ENCODE peak calls at places on chromosomes 5 and 9, in nine cellular contexts. One of them, this sample, is unnamed.
A peak's percentile ranks its signal among the peaks of the same experiment; 100 is the strongest.

GRCh38 chr9:127930298-127931091 is at the start of gene PIP5KL1:
- DNase-seq in AG08396: peak; percentile 98
- DNase-seq in activated CD8-positive, alpha-beta memory T cell treated with anti-CD3 and anti-CD28 coated beads for 48 hours: no peak
- DNase-seq in cardiac muscle cell: peak; percentile 88
- DNase-seq in activated T-cell treated with anti-CD3 and anti-CD28 coated beads for 48 hours: peak; percentile 72
- DNase-seq in activated T-helper 1 cell treated with anti-CD3 and anti-CD28 coated beads, Interleukin-12 subunit alpha, Interleukin-12 subunit beta, Interleukin-2, Interleukin-4 antibody, amounts not matched to agents 30 ng/mL and 10 ng/mL and 1 ng/mL, durations not matched to agents 14 hours and 24 hours and 36 hours: peak; percentile 74
- DNase-seq in heart left ventricle: peak; percentile 85
- DNase-seq in NCI-H2081: peak; percentile 66
- DNase-seq in glutamatergic neuron: peak; percentile 94
- DNase-seq in this sample: peak; percentile 65

GRCh38 chr5:129431406-129431805 is 28.7 kb upstream of the ADAMTS19 start:
- DNase-seq in AG08396: no peak
- DNase-seq in activated CD8-positive, alpha-beta memory T cell treated with anti-CD3 and anti-CD28 coated beads for 48 hours: no peak
- DNase-seq in cardiac muscle cell: no peak
- DNase-seq in activated T-cell treated with anti-CD3 and anti-CD28 coated beads for 48 hours: no peak
- DNase-seq in activated T-helper 1 cell treated with anti-CD3 and anti-CD28 coated beads, Interleukin-12 subunit alpha, Interleukin-12 subunit beta, Interleukin-2, Interleukin-4 antibody, amounts not matched to agents 30 ng/mL and 10 ng/mL and 1 ng/mL, durations not matched to agents 14 hours and 24 hours and 36 hours: no peak
- DNase-seq in heart left ventricle: no peak
- DNase-seq in NCI-H2081: no peak
- DNase-seq in glutamatergic neuron: no peak
- DNase-seq in this sample: no peak

GRCh38 chr9:83569326-83569725 is 31.1 kb upstream of the FRMD3 start:
- DNase-seq in AG08396: no peak
- DNase-seq in activated CD8-positive, alpha-beta memory T cell treated with anti-CD3 and anti-CD28 coated beads for 48 hours: no peak
- DNase-seq in cardiac muscle cell: no peak
- DNase-seq in activated T-cell treated with anti-CD3 and anti-CD28 coated beads for 48 hours: no peak
- DNase-seq in activated T-helper 1 cell treated with anti-CD3 and anti-CD28 coated beads, Interleukin-12 subunit alpha, Interleukin-12 subunit beta, Interleukin-2, Interleukin-4 antibody, amounts not matched to agents 30 ng/mL and 10 ng/mL and 1 ng/mL, durations not matched to agents 14 hours and 24 hours and 36 hours: no peak
- DNase-seq in heart left ventricle: no peak
- DNase-seq in NCI-H2081: no peak
- DNase-seq in glutamatergic neuron: no peak
- DNase-seq in this sample: no peak

GRCh38 chr5:134136221-134136631 is 21.7 kb downstream of the TCF7 start:
- DNase-seq in AG08396: no peak
- DNase-seq in activated CD8-positive, alpha-beta memory T cell treated with anti-CD3 and anti-CD28 coated beads for 48 hours: no peak
- DNase-seq in cardiac muscle cell: no peak
- DNase-seq in activated T-cell treated with anti-CD3 and anti-CD28 coated beads for 48 hours: no peak
- DNase-seq in activated T-helper 1 cell treated with anti-CD3 and anti-CD28 coated beads, Interleukin-12 subunit alpha, Interleukin-12 subunit beta, Interleukin-2, Interleukin-4 antibody, amounts not matched to agents 30 ng/mL and 10 ng/mL and 1 ng/mL, durations not matched to agents 14 hours and 24 hours and 36 hours: no peak
- DNase-seq in heart left ventricle: no peak
- DNase-seq in NCI-H2081: no peak
- DNase-seq in glutamatergic neuron: peak; percentile 1
- DNase-seq in this sample: no peak

GRCh38 chr5:73189816-73190451 is 16.9 kb downstream of the TMEM174 start:
- DNase-seq in AG08396: peak; percentile 55
- DNase-seq in activated CD8-positive, alpha-beta memory T cell treated with anti-CD3 and anti-CD28 coated beads for 48 hours: no peak
- DNase-seq in cardiac muscle cell: peak; percentile 48
- DNase-seq in activated T-cell treated with anti-CD3 and anti-CD28 coated beads for 48 hours: no peak
- DNase-seq in activated T-helper 1 cell treated with anti-CD3 and anti-CD28 coated beads, Interleukin-12 subunit alpha, Interleukin-12 subunit beta, Interleukin-2, Interleukin-4 antibody, amounts not matched to agents 30 ng/mL and 10 ng/mL and 1 ng/mL, durations not matched to agents 14 hours and 24 hours and 36 hours: no peak
- DNase-seq in heart left ventricle: no peak
- DNase-seq in NCI-H2081: no peak
- DNase-seq in glutamatergic neuron: peak; percentile 76
- DNase-seq in this sample: no peak

GRCh38 chr5:124524552-124525232 is 221.7 kb downstream of the ZNF608 start:
- DNase-seq in AG08396: no peak
- DNase-seq in activated CD8-positive, alpha-beta memory T cell treated with anti-CD3 and anti-CD28 coated beads for 48 hours: no peak
- DNase-seq in cardiac muscle cell: no peak
- DNase-seq in activated T-cell treated with anti-CD3 and anti-CD28 coated beads for 48 hours: no peak
- DNase-seq in activated T-helper 1 cell treated with anti-CD3 and anti-CD28 coated beads, Interleukin-12 subunit alpha, Interleukin-12 subunit beta, Interleukin-2, Interleukin-4 antibody, amounts not matched to agents 30 ng/mL and 10 ng/mL and 1 ng/mL, durations not matched to agents 14 hours and 24 hours and 36 hours: no peak
- DNase-seq in heart left ventricle: no peak
- DNase-seq in NCI-H2081: no peak
- DNase-seq in glutamatergic neuron: no peak
- DNase-seq in this sample: no peak

GRCh38 chr9:129138144-129138462 is 26.9 kb downstream of the PTPA start:
- DNase-seq in AG08396: no peak
- DNase-seq in activated CD8-positive, alpha-beta memory T cell treated with anti-CD3 and anti-CD28 coated beads for 48 hours: no peak
- DNase-seq in cardiac muscle cell: no peak
- DNase-seq in activated T-cell treated with anti-CD3 and anti-CD28 coated beads for 48 hours: no peak
- DNase-seq in activated T-helper 1 cell treated with anti-CD3 and anti-CD28 coated beads, Interleukin-12 subunit alpha, Interleukin-12 subunit beta, Interleukin-2, Interleukin-4 antibody, amounts not matched to agents 30 ng/mL and 10 ng/mL and 1 ng/mL, durations not matched to agents 14 hours and 24 hours and 36 hours: no peak
- DNase-seq in heart left ventricle: no peak
- DNase-seq in NCI-H2081: no peak
- DNase-seq in glutamatergic neuron: no peak
- DNase-seq in this sample: no peak

GRCh38 chr5:116507051-116507537 is 67.5 kb downstream of the SEMA6A start:
- DNase-seq in AG08396: no peak
- DNase-seq in activated CD8-positive, alpha-beta memory T cell treated with anti-CD3 and anti-CD28 coated beads for 48 hours: no peak
- DNase-seq in cardiac muscle cell: peak; percentile 51
- DNase-seq in activated T-cell treated with anti-CD3 and anti-CD28 coated beads for 48 hours: no peak
- DNase-seq in activated T-helper 1 cell treated with anti-CD3 and anti-CD28 coated beads, Interleukin-12 subunit alpha, Interleukin-12 subunit beta, Interleukin-2, Interleukin-4 antibody, amounts not matched to agents 30 ng/mL and 10 ng/mL and 1 ng/mL, durations not matched to agents 14 hours and 24 hours and 36 hours: no peak
- DNase-seq in heart left ventricle: no peak
- DNase-seq in NCI-H2081: no peak
- DNase-seq in glutamatergic neuron: no peak
- DNase-seq in this sample: no peak

GRCh38 chr9:6076856-6077255 is 61.4 kb upstream of the RANBP6 start:
- DNase-seq in AG08396: no peak
- DNase-seq in activated CD8-positive, alpha-beta memory T cell treated with anti-CD3 and anti-CD28 coated beads for 48 hours: no peak
- DNase-seq in cardiac muscle cell: peak; percentile 73
- DNase-seq in activated T-cell treated with anti-CD3 and anti-CD28 coated beads for 48 hours: no peak
- DNase-seq in activated T-helper 1 cell treated with anti-CD3 and anti-CD28 coated beads, Interleukin-12 subunit alpha, Interleukin-12 subunit beta, Interleukin-2, Interleukin-4 antibody, amounts not matched to agents 30 ng/mL and 10 ng/mL and 1 ng/mL, durations not matched to agents 14 hours and 24 hours and 36 hours: no peak
- DNase-seq in heart left ventricle: no peak
- DNase-seq in NCI-H2081: no peak
- DNase-seq in glutamatergic neuron: no peak
- DNase-seq in this sample: no peak

GRCh38 chr9:126126012-126126411 is 200.6 kb upstream of the MVB12B start:
- DNase-seq in AG08396: no peak
- DNase-seq in activated CD8-positive, alpha-beta memory T cell treated with anti-CD3 and anti-CD28 coated beads for 48 hours: no peak
- DNase-seq in cardiac muscle cell: no peak
- DNase-seq in activated T-cell treated with anti-CD3 and anti-CD28 coated beads for 48 hours: no peak
- DNase-seq in activated T-helper 1 cell treated with anti-CD3 and anti-CD28 coated beads, Interleukin-12 subunit alpha, Interleukin-12 subunit beta, Interleukin-2, Interleukin-4 antibody, amounts not matched to agents 30 ng/mL and 10 ng/mL and 1 ng/mL, durations not matched to agents 14 hours and 24 hours and 36 hours: no peak
- DNase-seq in heart left ventricle: no peak
- DNase-seq in NCI-H2081: no peak
- DNase-seq in glutamatergic neuron: peak; percentile 58
- DNase-seq in this sample: no peak

GRCh38 chr5:76958976-76959767 is 6.3 kb downstream of the CRHBP start:
- DNase-seq in AG08396: no peak
- DNase-seq in activated CD8-positive, alpha-beta memory T cell treated with anti-CD3 and anti-CD28 coated beads for 48 hours: no peak
- DNase-seq in cardiac muscle cell: peak; percentile 71
- DNase-seq in activated T-cell treated with anti-CD3 and anti-CD28 coated beads for 48 hours: no peak
- DNase-seq in activated T-helper 1 cell treated with anti-CD3 and anti-CD28 coated beads, Interleukin-12 subunit alpha, Interleukin-12 subunit beta, Interleukin-2, Interleukin-4 antibody, amounts not matched to agents 30 ng/mL and 10 ng/mL and 1 ng/mL, durations not matched to agents 14 hours and 24 hours and 36 hours: no peak
- DNase-seq in heart left ventricle: no peak
- DNase-seq in NCI-H2081: no peak
- DNase-seq in glutamatergic neuron: no peak
- DNase-seq in this sample: no peak

GRCh38 chr9:91195372-91196012 is 166.2 kb downstream of the AUH start:
- DNase-seq in AG08396: no peak
- DNase-seq in activated CD8-positive, alpha-beta memory T cell treated with anti-CD3 and anti-CD28 coated beads for 48 hours: no peak
- DNase-seq in cardiac muscle cell: no peak
- DNase-seq in activated T-cell treated with anti-CD3 and anti-CD28 coated beads for 48 hours: no peak
- DNase-seq in activated T-helper 1 cell treated with anti-CD3 and anti-CD28 coated beads, Interleukin-12 subunit alpha, Interleukin-12 subunit beta, Interleukin-2, Interleukin-4 antibody, amounts not matched to agents 30 ng/mL and 10 ng/mL and 1 ng/mL, durations not matched to agents 14 hours and 24 hours and 36 hours: no peak
- DNase-seq in heart left ventricle: no peak
- DNase-seq in NCI-H2081: no peak
- DNase-seq in glutamatergic neuron: no peak
- DNase-seq in this sample: no peak

GRCh38 chr5:173454381-173454763 is 126.2 kb upstream of the STC2 start:
- DNase-seq in AG08396: peak; percentile 52
- DNase-seq in activated CD8-positive, alpha-beta memory T cell treated with anti-CD3 and anti-CD28 coated beads for 48 hours: no peak
- DNase-seq in cardiac muscle cell: peak; percentile 19
- DNase-seq in activated T-cell treated with anti-CD3 and anti-CD28 coated beads for 48 hours: no peak
- DNase-seq in activated T-helper 1 cell treated with anti-CD3 and anti-CD28 coated beads, Interleukin-12 subunit alpha, Interleukin-12 subunit beta, Interleukin-2, Interleukin-4 antibody, amounts not matched to agents 30 ng/mL and 10 ng/mL and 1 ng/mL, durations not matched to agents 14 hours and 24 hours and 36 hours: no peak
- DNase-seq in heart left ventricle: no peak
- DNase-seq in NCI-H2081: no peak
- DNase-seq in glutamatergic neuron: no peak
- DNase-seq in this sample: no peak

GRCh38 chr5:100313657-100314056 is 221.5 kb upstream of the FAM174A start:
- DNase-seq in AG08396: no peak
- DNase-seq in activated CD8-positive, alpha-beta memory T cell treated with anti-CD3 and anti-CD28 coated beads for 48 hours: no peak
- DNase-seq in cardiac muscle cell: no peak
- DNase-seq in activated T-cell treated with anti-CD3 and anti-CD28 coated beads for 48 hours: no peak
- DNase-seq in activated T-helper 1 cell treated with anti-CD3 and anti-CD28 coated beads, Interleukin-12 subunit alpha, Interleukin-12 subunit beta, Interleukin-2, Interleukin-4 antibody, amounts not matched to agents 30 ng/mL and 10 ng/mL and 1 ng/mL, durations not matched to agents 14 hours and 24 hours and 36 hours: no peak
- DNase-seq in heart left ventricle: no peak
- DNase-seq in NCI-H2081: no peak
- DNase-seq in glutamatergic neuron: no peak
- DNase-seq in this sample: no peak

GRCh38 chr9:88927510-88927909 is 63.8 kb upstream of the S1PR3 start:
- DNase-seq in AG08396: no peak
- DNase-seq in activated CD8-positive, alpha-beta memory T cell treated with anti-CD3 and anti-CD28 coated beads for 48 hours: no peak
- DNase-seq in cardiac muscle cell: no peak
- DNase-seq in activated T-cell treated with anti-CD3 and anti-CD28 coated beads for 48 hours: no peak
- DNase-seq in activated T-helper 1 cell treated with anti-CD3 and anti-CD28 coated beads, Interleukin-12 subunit alpha, Interleukin-12 subunit beta, Interleukin-2, Interleukin-4 antibody, amounts not matched to agents 30 ng/mL and 10 ng/mL and 1 ng/mL, durations not matched to agents 14 hours and 24 hours and 36 hours: no peak
- DNase-seq in heart left ventricle: no peak
- DNase-seq in NCI-H2081: no peak
- DNase-seq in glutamatergic neuron: no peak
- DNase-seq in this sample: no peak

GRCh38 chr9:14893280-14893679 is 16.9 kb downstream of the FREM1 start:
- DNase-seq in AG08396: no peak
- DNase-seq in activated CD8-positive, alpha-beta memory T cell treated with anti-CD3 and anti-CD28 coated beads for 48 hours: no peak
- DNase-seq in cardiac muscle cell: no peak
- DNase-seq in activated T-cell treated with anti-CD3 and anti-CD28 coated beads for 48 hours: no peak
- DNase-seq in activated T-helper 1 cell treated with anti-CD3 and anti-CD28 coated beads, Interleukin-12 subunit alpha, Interleukin-12 subunit beta, Interleukin-2, Interleukin-4 antibody, amounts not matched to agents 30 ng/mL and 10 ng/mL and 1 ng/mL, durations not matched to agents 14 hours and 24 hours and 36 hours: no peak
- DNase-seq in heart left ventricle: no peak
- DNase-seq in NCI-H2081: no peak
- DNase-seq in glutamatergic neuron: no peak
- DNase-seq in this sample: no peak

GRCh38 chr5:16179936-16180788 is 571 bp upstream of the MARCHF11 start:
- DNase-seq in AG08396: no peak
- DNase-seq in activated CD8-positive, alpha-beta memory T cell treated with anti-CD3 and anti-CD28 coated beads for 48 hours: no peak
- DNase-seq in cardiac muscle cell: no peak
- DNase-seq in activated T-cell treated with anti-CD3 and anti-CD28 coated beads for 48 hours: no peak
- DNase-seq in activated T-helper 1 cell treated with anti-CD3 and anti-CD28 coated beads, Interleukin-12 subunit alpha, Interleukin-12 subunit beta, Interleukin-2, Interleukin-4 antibody, amounts not matched to agents 30 ng/mL and 10 ng/mL and 1 ng/mL, durations not matched to agents 14 hours and 24 hours and 36 hours: no peak
- DNase-seq in heart left ventricle: no peak
- DNase-seq in NCI-H2081: no peak
- DNase-seq in glutamatergic neuron: peak; percentile 39
- DNase-seq in this sample: no peak

GRCh38 chr5:115556276-115556675 is 11.7 kb upstream of the FEM1C start:
- DNase-seq in AG08396: no peak
- DNase-seq in activated CD8-positive, alpha-beta memory T cell treated with anti-CD3 and anti-CD28 coated beads for 48 hours: no peak
- DNase-seq in cardiac muscle cell: no peak
- DNase-seq in activated T-cell treated with anti-CD3 and anti-CD28 coated beads for 48 hours: no peak
- DNase-seq in activated T-helper 1 cell treated with anti-CD3 and anti-CD28 coated beads, Interleukin-12 subunit alpha, Interleukin-12 subunit beta, Interleukin-2, Interleukin-4 antibody, amounts not matched to agents 30 ng/mL and 10 ng/mL and 1 ng/mL, durations not matched to agents 14 hours and 24 hours and 36 hours: no peak
- DNase-seq in heart left ventricle: no peak
- DNase-seq in NCI-H2081: no peak
- DNase-seq in glutamatergic neuron: no peak
- DNase-seq in this sample: no peak

GRCh38 chr9:117224676-117225075 is 190.2 kb downstream of the ASTN2 start:
- DNase-seq in AG08396: no peak
- DNase-seq in activated CD8-positive, alpha-beta memory T cell treated with anti-CD3 and anti-CD28 coated beads for 48 hours: no peak
- DNase-seq in cardiac muscle cell: no peak
- DNase-seq in activated T-cell treated with anti-CD3 and anti-CD28 coated beads for 48 hours: no peak
- DNase-seq in activated T-helper 1 cell treated with anti-CD3 and anti-CD28 coated beads, Interleukin-12 subunit alpha, Interleukin-12 subunit beta, Interleukin-2, Interleukin-4 antibody, amounts not matched to agents 30 ng/mL and 10 ng/mL and 1 ng/mL, durations not matched to agents 14 hours and 24 hours and 36 hours: no peak
- DNase-seq in heart left ventricle: no peak
- DNase-seq in NCI-H2081: peak; percentile 25
- DNase-seq in glutamatergic neuron: no peak
- DNase-seq in this sample: peak; percentile 49

GRCh38 chr9:89080193-89080592 is 88.9 kb downstream of the S1PR3 start:
- DNase-seq in AG08396: peak; percentile 27
- DNase-seq in activated CD8-positive, alpha-beta memory T cell treated with anti-CD3 and anti-CD28 coated beads for 48 hours: no peak
- DNase-seq in cardiac muscle cell: peak; percentile 84
- DNase-seq in activated T-cell treated with anti-CD3 and anti-CD28 coated beads for 48 hours: no peak
- DNase-seq in activated T-helper 1 cell treated with anti-CD3 and anti-CD28 coated beads, Interleukin-12 subunit alpha, Interleukin-12 subunit beta, Interleukin-2, Interleukin-4 antibody, amounts not matched to agents 30 ng/mL and 10 ng/mL and 1 ng/mL, durations not matched to agents 14 hours and 24 hours and 36 hours: no peak
- DNase-seq in heart left ventricle: peak; percentile 19
- DNase-seq in NCI-H2081: no peak
- DNase-seq in glutamatergic neuron: no peak
- DNase-seq in this sample: no peak

GRCh38 chr5:137073192-137073591 is 425.9 kb downstream of the SPOCK1 start:
- DNase-seq in AG08396: no peak
- DNase-seq in activated CD8-positive, alpha-beta memory T cell treated with anti-CD3 and anti-CD28 coated beads for 48 hours: no peak
- DNase-seq in cardiac muscle cell: peak; percentile 34
- DNase-seq in activated T-cell treated with anti-CD3 and anti-CD28 coated beads for 48 hours: no peak
- DNase-seq in activated T-helper 1 cell treated with anti-CD3 and anti-CD28 coated beads, Interleukin-12 subunit alpha, Interleukin-12 subunit beta, Interleukin-2, Interleukin-4 antibody, amounts not matched to agents 30 ng/mL and 10 ng/mL and 1 ng/mL, durations not matched to agents 14 hours and 24 hours and 36 hours: no peak
- DNase-seq in heart left ventricle: no peak
- DNase-seq in NCI-H2081: no peak
- DNase-seq in glutamatergic neuron: no peak
- DNase-seq in this sample: no peak

GRCh38 chr5:76720988-76721569 is 5.2 kb downstream of the F2R start:
- DNase-seq in AG08396: no peak
- DNase-seq in activated CD8-positive, alpha-beta memory T cell treated with anti-CD3 and anti-CD28 coated beads for 48 hours: no peak
- DNase-seq in cardiac muscle cell: no peak
- DNase-seq in activated T-cell treated with anti-CD3 and anti-CD28 coated beads for 48 hours: no peak
- DNase-seq in activated T-helper 1 cell treated with anti-CD3 and anti-CD28 coated beads, Interleukin-12 subunit alpha, Interleukin-12 subunit beta, Interleukin-2, Interleukin-4 antibody, amounts not matched to agents 30 ng/mL and 10 ng/mL and 1 ng/mL, durations not matched to agents 14 hours and 24 hours and 36 hours: no peak
- DNase-seq in heart left ventricle: no peak
- DNase-seq in NCI-H2081: no peak
- DNase-seq in glutamatergic neuron: no peak
- DNase-seq in this sample: no peak

GRCh38 chr9:117073539-117074336 is 341.1 kb downstream of the ASTN2 start:
- DNase-seq in AG08396: no peak
- DNase-seq in activated CD8-positive, alpha-beta memory T cell treated with anti-CD3 and anti-CD28 coated beads for 48 hours: no peak
- DNase-seq in cardiac muscle cell: peak; percentile 50
- DNase-seq in activated T-cell treated with anti-CD3 and anti-CD28 coated beads for 48 hours: no peak
- DNase-seq in activated T-helper 1 cell treated with anti-CD3 and anti-CD28 coated beads, Interleukin-12 subunit alpha, Interleukin-12 subunit beta, Interleukin-2, Interleukin-4 antibody, amounts not matched to agents 30 ng/mL and 10 ng/mL and 1 ng/mL, durations not matched to agents 14 hours and 24 hours and 36 hours: no peak
- DNase-seq in heart left ventricle: no peak
- DNase-seq in NCI-H2081: peak; percentile 53
- DNase-seq in glutamatergic neuron: peak; percentile 77
- DNase-seq in this sample: no peak

GRCh38 chr5:95375591-95375990 is 15.6 kb upstream of the FAM81B start:
- DNase-seq in AG08396: peak; percentile 5
- DNase-seq in activated CD8-positive, alpha-beta memory T cell treated with anti-CD3 and anti-CD28 coated beads for 48 hours: no peak
- DNase-seq in cardiac muscle cell: no peak
- DNase-seq in activated T-cell treated with anti-CD3 and anti-CD28 coated beads for 48 hours: no peak
- DNase-seq in activated T-helper 1 cell treated with anti-CD3 and anti-CD28 coated beads, Interleukin-12 subunit alpha, Interleukin-12 subunit beta, Interleukin-2, Interleukin-4 antibody, amounts not matched to agents 30 ng/mL and 10 ng/mL and 1 ng/mL, durations not matched to agents 14 hours and 24 hours and 36 hours: no peak
- DNase-seq in heart left ventricle: no peak
- DNase-seq in NCI-H2081: no peak
- DNase-seq in glutamatergic neuron: no peak
- DNase-seq in this sample: no peak

GRCh38 chr9:123445116-123445515 is 89.1 kb downstream of the CRB2 start:
- DNase-seq in AG08396: no peak
- DNase-seq in activated CD8-positive, alpha-beta memory T cell treated with anti-CD3 and anti-CD28 coated beads for 48 hours: no peak
- DNase-seq in cardiac muscle cell: no peak
- DNase-seq in activated T-cell treated with anti-CD3 and anti-CD28 coated beads for 48 hours: no peak
- DNase-seq in activated T-helper 1 cell treated with anti-CD3 and anti-CD28 coated beads, Interleukin-12 subunit alpha, Interleukin-12 subunit beta, Interleukin-2, Interleukin-4 antibody, amounts not matched to agents 30 ng/mL and 10 ng/mL and 1 ng/mL, durations not matched to agents 14 hours and 24 hours and 36 hours: no peak
- DNase-seq in heart left ventricle: no peak
- DNase-seq in NCI-H2081: no peak
- DNase-seq in glutamatergic neuron: no peak
- DNase-seq in this sample: no peak

GRCh38 chr5:93890657-93891056 is 149.3 kb upstream of the POU5F2 start:
- DNase-seq in AG08396: no peak
- DNase-seq in activated CD8-positive, alpha-beta memory T cell treated with anti-CD3 and anti-CD28 coated beads for 48 hours: no peak
- DNase-seq in cardiac muscle cell: no peak
- DNase-seq in activated T-cell treated with anti-CD3 and anti-CD28 coated beads for 48 hours: no peak
- DNase-seq in activated T-helper 1 cell treated with anti-CD3 and anti-CD28 coated beads, Interleukin-12 subunit alpha, Interleukin-12 subunit beta, Interleukin-2, Interleukin-4 antibody, amounts not matched to agents 30 ng/mL and 10 ng/mL and 1 ng/mL, durations not matched to agents 14 hours and 24 hours and 36 hours: no peak
- DNase-seq in heart left ventricle: no peak
- DNase-seq in NCI-H2081: no peak
- DNase-seq in glutamatergic neuron: no peak
- DNase-seq in this sample: peak; percentile 82

GRCh38 chr9:109861918-109862317 is 81.9 kb downstream of the PALM2AKAP2 start:
- DNase-seq in AG08396: no peak
- DNase-seq in activated CD8-positive, alpha-beta memory T cell treated with anti-CD3 and anti-CD28 coated beads for 48 hours: no peak
- DNase-seq in cardiac muscle cell: peak; percentile 56
- DNase-seq in activated T-cell treated with anti-CD3 and anti-CD28 coated beads for 48 hours: no peak
- DNase-seq in activated T-helper 1 cell treated with anti-CD3 and anti-CD28 coated beads, Interleukin-12 subunit alpha, Interleukin-12 subunit beta, Interleukin-2, Interleukin-4 antibody, amounts not matched to agents 30 ng/mL and 10 ng/mL and 1 ng/mL, durations not matched to agents 14 hours and 24 hours and 36 hours: no peak
- DNase-seq in heart left ventricle: no peak
- DNase-seq in NCI-H2081: no peak
- DNase-seq in glutamatergic neuron: no peak
- DNase-seq in this sample: no peak

GRCh38 chr5:58481066-58481676 is 10.1 kb upstream of the GAPT start:
- DNase-seq in AG08396: no peak
- DNase-seq in activated CD8-positive, alpha-beta memory T cell treated with anti-CD3 and anti-CD28 coated beads for 48 hours: no peak
- DNase-seq in cardiac muscle cell: no peak
- DNase-seq in activated T-cell treated with anti-CD3 and anti-CD28 coated beads for 48 hours: no peak
- DNase-seq in activated T-helper 1 cell treated with anti-CD3 and anti-CD28 coated beads, Interleukin-12 subunit alpha, Interleukin-12 subunit beta, Interleukin-2, Interleukin-4 antibody, amounts not matched to agents 30 ng/mL and 10 ng/mL and 1 ng/mL, durations not matched to agents 14 hours and 24 hours and 36 hours: no peak
- DNase-seq in heart left ventricle: no peak
- DNase-seq in NCI-H2081: no peak
- DNase-seq in glutamatergic neuron: no peak
- DNase-seq in this sample: no peak

GRCh38 chr5:35048910-35049309 is 1.2 kb upstream of the AGXT2 start:
- DNase-seq in AG08396: no peak
- DNase-seq in activated CD8-positive, alpha-beta memory T cell treated with anti-CD3 and anti-CD28 coated beads for 48 hours: no peak
- DNase-seq in cardiac muscle cell: no peak
- DNase-seq in activated T-cell treated with anti-CD3 and anti-CD28 coated beads for 48 hours: no peak
- DNase-seq in activated T-helper 1 cell treated with anti-CD3 and anti-CD28 coated beads, Interleukin-12 subunit alpha, Interleukin-12 subunit beta, Interleukin-2, Interleukin-4 antibody, amounts not matched to agents 30 ng/mL and 10 ng/mL and 1 ng/mL, durations not matched to agents 14 hours and 24 hours and 36 hours: no peak
- DNase-seq in heart left ventricle: no peak
- DNase-seq in NCI-H2081: no peak
- DNase-seq in glutamatergic neuron: no peak
- DNase-seq in this sample: no peak

GRCh38 chr9:75713373-75713772 is 177.1 kb upstream of the PCSK5 start:
- DNase-seq in AG08396: no peak
- DNase-seq in activated CD8-positive, alpha-beta memory T cell treated with anti-CD3 and anti-CD28 coated beads for 48 hours: no peak
- DNase-seq in cardiac muscle cell: no peak
- DNase-seq in activated T-cell treated with anti-CD3 and anti-CD28 coated beads for 48 hours: no peak
- DNase-seq in activated T-helper 1 cell treated with anti-CD3 and anti-CD28 coated beads, Interleukin-12 subunit alpha, Interleukin-12 subunit beta, Interleukin-2, Interleukin-4 antibody, amounts not matched to agents 30 ng/mL and 10 ng/mL and 1 ng/mL, durations not matched to agents 14 hours and 24 hours and 36 hours: no peak
- DNase-seq in heart left ventricle: no peak
- DNase-seq in NCI-H2081: no peak
- DNase-seq in glutamatergic neuron: no peak
- DNase-seq in this sample: no peak

GRCh38 chr5:76292923-76293322 is 110.2 kb upstream of the IQGAP2 start:
- DNase-seq in AG08396: no peak
- DNase-seq in activated CD8-positive, alpha-beta memory T cell treated with anti-CD3 and anti-CD28 coated beads for 48 hours: no peak
- DNase-seq in cardiac muscle cell: no peak
- DNase-seq in activated T-cell treated with anti-CD3 and anti-CD28 coated beads for 48 hours: no peak
- DNase-seq in activated T-helper 1 cell treated with anti-CD3 and anti-CD28 coated beads, Interleukin-12 subunit alpha, Interleukin-12 subunit beta, Interleukin-2, Interleukin-4 antibody, amounts not matched to agents 30 ng/mL and 10 ng/mL and 1 ng/mL, durations not matched to agents 14 hours and 24 hours and 36 hours: no peak
- DNase-seq in heart left ventricle: no peak
- DNase-seq in NCI-H2081: no peak
- DNase-seq in glutamatergic neuron: no peak
- DNase-seq in this sample: no peak

This sample was measured in NCI-H2227 treated with DMSO at 0.1 percent for 48 hours.